ENCODE peak calls at places on chromosomes 6 and 20, in eight cellular contexts. G is IMR-90, D is osteoblast, R is colonic mucosa, M is adrenal gland, A is upper lobe of right lung, H is cardiac muscle cell, B is A549. Z is an unnamed sample. For H3K9me3, the result is how much of the 10 kb centered on the place peaks cover.

GRCh38 chr20:24994470-24995368 is 2.2 kb upstream of the APMAP start:
- DNase-seq in H (peak), D (no peak), R (peak), G (peak), M (peak), A (peak), B (peak), Z (peak)

GRCh38 chr6:41682056-41682477 is 43.8 kb downstream of the MDFI start:
- DNase-seq in R (peak), B (peak), M (peak), G (peak), H (peak), A (peak), D (peak), Z (peak)

GRCh38 chr6:113672691-113673149 is 184.4 kb upstream of the MARCKS start:
- DNase-seq in B (no peak), D (peak), G (peak), H (peak), M (peak), A (peak), R (no peak), Z (peak)

GRCh38 chr6:137883400-137883888 is 16.4 kb downstream of the TNFAIP3 start:
- DNase-seq in H (peak), B (no peak), G (peak), D (no peak), A (no peak), R (no peak), M (no peak), Z (no peak)

GRCh38 chr6:148747145-148747492 is 289 bp downstream of the UST start:
- DNase-seq in M (peak), R (peak), D (peak), H (peak), B (peak), A (peak), G (peak), Z (peak)

GRCh38 chr20:39600156-39600555 is 638.0 kb downstream of the DHX35 start:
- DNase-seq in B (no peak), H (no peak), A (no peak), M (no peak), D (no peak), G (no peak), R (no peak), Z (no peak)

GRCh38 chr6:47655719-47656595 is 42.4 kb upstream of the ADGRF4 start:
- DNase-seq in G (no peak), D (no peak), R (peak), A (no peak), M (no peak), B (no peak), H (peak), Z (no peak)

GRCh38 chr6:54085526-54085925 is 25.7 kb upstream of the MLIP start:
- DNase-seq in D (no peak), M (peak), A (no peak), B (no peak), H (no peak), G (peak), R (no peak), Z (peak)

GRCh38 chr20:4949833-4950178 is 51.5 kb downstream of the SLC23A2 start:
- DNase-seq in G (peak), A (no peak), D (no peak), B (peak), R (peak), M (peak), H (peak), Z (no peak)

GRCh38 chr6:136566007-136566487 is 15.8 kb upstream of the MAP7 start:
- DNase-seq in G (no peak), M (no peak), D (no peak), B (no peak), A (peak), R (peak), H (no peak), Z (peak)

GRCh38 chr20:8656335-8656734 is 412.6 kb upstream of the PLCB4 start:
- DNase-seq in M (no peak), A (no peak), D (no peak), B (no peak), H (peak), R (no peak), G (no peak), Z (no peak)

GRCh38 chr6:95216560-95216959 is 360.8 kb upstream of the MANEA start:
- DNase-seq in M (no peak), R (no peak), D (no peak), A (no peak), H (no peak), G (no peak), B (no peak), Z (no peak)

GRCh38 chr6:7910298-7910653 is 312 bp downstream of the TXNDC5 start:
- DNase-seq in R (no peak), B (no peak), H (no peak), G (no peak), M (peak), A (no peak), D (peak), Z (no peak)

GRCh38 chr20:36155991-36156390 is 1.5 kb downstream of the EPB41L1 start:
- DNase-seq in D (peak), B (no peak), R (no peak), H (no peak), M (peak), A (no peak), G (no peak), Z (no peak)

GRCh38 chr6:113414511-113414910 is 442.6 kb upstream of the MARCKS start:
- DNase-seq in A (no peak), B (peak), R (peak), G (peak), M (peak), H (peak), D (peak), Z (peak)

GRCh38 chr20:38220587-38220986 is 39.9 kb downstream of the KIAA1755 start:
- DNase-seq in D (no peak), H (no peak), R (no peak), M (no peak), B (no peak), G (no peak), A (peak), Z (no peak)

GRCh38 chr6:140956567-140957306 is 1176.0 kb upstream of the GJE1 start:
- DNase-seq in M (no peak), D (no peak), A (no peak), G (peak), R (no peak), B (no peak), H (no peak), Z (no peak)

GRCh38 chr6:12245763-12246720 is 44.1 kb upstream of the EDN1 start:
- DNase-seq in M (peak), A (no peak), G (peak), B (no peak), D (no peak), R (no peak), H (no peak), Z (no peak)

GRCh38 chr6:33190504-33191107 is 1.7 kb downstream of the COL11A2 start:
- DNase-seq in B (no peak), G (no peak), R (no peak), A (no peak), M (no peak), H (no peak), D (no peak), Z (no peak)

GRCh38 chr20:9884666-9885065 is 45.8 kb upstream of the PAK5 start:
- DNase-seq in M (no peak), B (no peak), R (no peak), A (no peak), D (peak), G (peak), H (no peak), Z (no peak)

GRCh38 chr20:1328680-1329330 is at the start of gene SDCBP2:
- DNase-seq in H (no peak), M (peak), G (no peak), D (peak), B (no peak), A (peak), R (peak), Z (peak)

GRCh38 chr6:26053929-26054658 is 33.1 kb upstream of the HFE start:
- DNase-seq in B (no peak), A (no peak), R (no peak), M (no peak), D (peak), H (peak), G (peak), Z (no peak)

GRCh38 chr20:39049684-39050554 is 87.8 kb downstream of the DHX35 start:
- DNase-seq in M (peak), G (peak), A (peak), B (peak), H (peak), D (peak), R (peak), Z (peak)

GRCh38 chr6:144284474-144284752 is 722 bp upstream of the UTRN start:
- DNase-seq in D (no peak), B (no peak), R (no peak), G (no peak), M (no peak), A (no peak), H (no peak), Z (no peak)

GRCh38 chr6:16092990-16093389 is 35.9 kb upstream of the MYLIP start:
- DNase-seq in D (no peak), B (no peak), R (no peak), A (no peak), M (no peak), G (no peak), H (no peak), Z (no peak)

GRCh38 chr20:40816039-40816352 is 127.0 kb upstream of the MAFB start:
- DNase-seq in A (no peak), R (no peak), B (no peak), D (no peak), G (no peak), H (no peak), M (no peak), Z (no peak)

GRCh38 chr6:134368670-134369069 is 50.8 kb upstream of the SGK1 start:
- DNase-seq in M (no peak), D (no peak), B (no peak), R (no peak), H (no peak), A (no peak), G (no peak), Z (no peak)

GRCh38 chr6:32202186-32202585 is 9.7 kb upstream of the GPSM3 start:
- DNase-seq in R (no peak), B (no peak), D (peak), A (no peak), M (no peak), G (no peak), H (no peak), Z (no peak)

GRCh38 chr6:65566117-65566516 is 140.9 kb downstream of the EYS start:
- DNase-seq in H (no peak), B (no peak), G (no peak), M (no peak), D (no peak), R (no peak), A (no peak), Z (no peak)

GRCh38 chr6:139648430-139649000 is 274.1 kb upstream of the CITED2 start:
- DNase-seq in M (no peak), B (no peak), D (no peak), G (no peak), H (no peak), A (no peak), R (no peak), Z (no peak)

DNA sequence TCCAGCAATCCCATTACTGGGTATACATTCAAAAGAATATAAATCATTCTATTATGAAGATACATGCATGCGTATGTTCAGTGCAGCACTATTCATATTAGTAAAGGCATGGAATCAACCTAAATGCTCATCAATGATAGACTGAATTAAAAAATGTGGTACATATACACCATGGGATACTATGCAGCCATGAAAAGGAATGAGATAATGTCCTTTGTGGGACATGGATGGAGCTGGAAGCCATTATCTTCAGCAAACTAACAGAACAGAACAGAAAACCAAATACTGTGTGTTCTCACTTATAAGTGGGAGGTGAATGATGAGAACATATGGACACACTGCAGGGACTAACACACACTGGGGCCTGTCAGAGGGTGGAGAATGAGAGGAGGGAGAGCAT is 261.6 kb downstream of the GMDS start:
- DNase-seq in A (no peak), D (no peak), H (no peak), G (no peak), B (no peak), M (no peak), R (no peak), Z (no peak)
- H3K9me3 ChIP-seq in A (under half), D (under half), H (under half), G (under half), B (under half), M (under half), R (under half), Z (under half)

GRCh38 chr20:55974491-55975202 is 30.7 kb downstream of the CBLN4 start:
- DNase-seq in D (no peak), H (no peak), M (no peak), A (no peak), R (no peak), G (no peak), B (no peak), Z (peak)
- H3K9me3 ChIP-seq in D (under half), H (under half), M (under half), A (under half), R (under half), G (under half), B (under half), Z (under half)

DNA sequence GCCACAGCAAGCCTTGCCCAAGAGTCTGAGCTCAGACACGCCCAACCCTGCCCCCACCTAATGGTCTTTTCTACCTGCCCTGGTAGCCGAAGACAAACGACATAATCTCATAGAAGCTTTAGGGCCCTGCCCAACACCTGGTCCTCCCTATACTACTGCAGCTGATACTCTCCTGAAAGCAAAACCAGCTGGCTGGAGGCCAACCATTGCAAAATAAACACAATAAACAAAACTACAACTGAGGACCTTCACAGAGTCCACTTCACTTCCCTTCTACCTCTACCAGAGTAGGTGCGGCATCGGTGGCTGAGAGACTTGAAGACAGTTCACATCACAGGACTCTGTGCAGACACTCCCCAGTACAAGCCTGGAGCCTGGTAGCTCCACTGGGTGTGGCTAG is 476.2 kb downstream of the MMUT start:
- DNase-seq in A (no peak), B (no peak), M (no peak), G (no peak), D (no peak), R (peak), H (no peak), Z (no peak)
- H3K9me3 ChIP-seq in A (under half), B (under half), M (under half), G (under half), D (under half), R (under half), H (under half), Z (under half)

GRCh38 chr6:61640463-61640862 is 645.6 kb downstream of the KHDRBS2 start:
- DNase-seq in R (no peak), H (no peak), A (no peak), B (no peak), G (no peak), D (no peak), M (no peak), Z (no peak)
- H3K9me3 ChIP-seq in R (under half), H (under half), A (under half), B (under half), G (under half), D (under half), M (under half), Z (under half)